ENCODE peak calls at places on chromosomes 13 and 19, in eight cellular contexts. One of them, this sample, is unnamed.

GRCh38 chr13:52695856-52696255 is 43.2 kb downstream of the SUGT1 start:
- DNase-seq in GM12878: peak; percentile 3
- DNase-seq in SK-N-SH: no peak
- DNase-seq in upper lobe of left lung: no peak
- DNase-seq in transverse colon: no peak
- DNase-seq in stomach: no peak
- DNase-seq in ovary: no peak
- DNase-seq in A549: no peak
- DNase-seq in this sample: no peak

GRCh38 chr13:52319876-52320275 is 86.1 kb downstream of the THSD1 start:
- DNase-seq in transverse colon: no peak
- DNase-seq in stomach: no peak
- DNase-seq in GM12878: no peak
- DNase-seq in SK-N-SH: no peak
- DNase-seq in ovary: no peak
- DNase-seq in A549: no peak
- DNase-seq in upper lobe of left lung: no peak
- DNase-seq in this sample: no peak

GRCh38 chr19:41740415-41741243 is 14.7 kb upstream of the CEACAM6 start:
- DNase-seq in SK-N-SH: no peak
- DNase-seq in GM12878: no peak
- DNase-seq in A549: no peak
- DNase-seq in upper lobe of left lung: no peak
- DNase-seq in ovary: no peak
- DNase-seq in stomach: no peak
- DNase-seq in transverse colon: no peak
- DNase-seq in this sample: no peak

GRCh38 chr19:47749326-47749725 is 4.0 kb downstream of the NOP53 start:
- DNase-seq in SK-N-SH: no peak
- DNase-seq in transverse colon: no peak
- DNase-seq in GM12878: peak; percentile 51
- DNase-seq in upper lobe of left lung: no peak
- DNase-seq in stomach: no peak
- DNase-seq in A549: no peak
- DNase-seq in ovary: no peak
- DNase-seq in this sample: no peak

GRCh38 chr13:96089749-96090239 is at the start of gene HS6ST3:
- DNase-seq in ovary: no peak
- DNase-seq in upper lobe of left lung: peak; percentile 79
- DNase-seq in GM12878: no peak
- DNase-seq in A549: peak; percentile 31
- DNase-seq in SK-N-SH: peak; percentile 79
- DNase-seq in stomach: peak; percentile 73
- DNase-seq in transverse colon: no peak
- DNase-seq in this sample: no peak

GRCh38 chr19:18280247-18281081 is 958 bp downstream of the JUND start:
- DNase-seq in stomach: peak; percentile 84
- DNase-seq in SK-N-SH: peak; percentile 85
- DNase-seq in ovary: peak; percentile 72
- DNase-seq in transverse colon: peak; percentile 87
- DNase-seq in upper lobe of left lung: peak; percentile 96
- DNase-seq in GM12878: no peak
- DNase-seq in A549: peak; percentile 48
- DNase-seq in this sample: peak; percentile 93

GRCh38 chr13:109154546-109154945 is 525.1 kb downstream of the MYO16 start:
- DNase-seq in stomach: no peak
- DNase-seq in SK-N-SH: no peak
- DNase-seq in A549: no peak
- DNase-seq in GM12878: no peak
- DNase-seq in transverse colon: no peak
- DNase-seq in ovary: no peak
- DNase-seq in upper lobe of left lung: no peak
- DNase-seq in this sample: no peak

GRCh38 chr19:6313398-6313969 is 19.9 kb downstream of the ACER1 start:
- DNase-seq in A549: no peak
- DNase-seq in ovary: no peak
- DNase-seq in transverse colon: no peak
- DNase-seq in stomach: no peak
- DNase-seq in GM12878: no peak
- DNase-seq in upper lobe of left lung: no peak
- DNase-seq in SK-N-SH: no peak
- DNase-seq in this sample: no peak

GRCh38 chr19:38587562-38587961 is 30.2 kb downstream of the MAP4K1 start:
- DNase-seq in GM12878: no peak
- DNase-seq in stomach: no peak
- DNase-seq in ovary: no peak
- DNase-seq in transverse colon: no peak
- DNase-seq in upper lobe of left lung: no peak
- DNase-seq in A549: no peak
- DNase-seq in SK-N-SH: peak; percentile 4
- DNase-seq in this sample: no peak

GRCh38 chr19:40601061-40601973 is at the start of gene LTBP4:
- DNase-seq in ovary: peak; percentile 88
- DNase-seq in A549: no peak
- DNase-seq in transverse colon: peak; percentile 70
- DNase-seq in SK-N-SH: peak; percentile 74
- DNase-seq in upper lobe of left lung: peak; percentile 94
- DNase-seq in stomach: no peak
- DNase-seq in GM12878: no peak
- DNase-seq in this sample: no peak

GRCh38 chr13:38520041-38520440 is 166.8 kb upstream of the FREM2 start:
- DNase-seq in GM12878: no peak
- DNase-seq in SK-N-SH: no peak
- DNase-seq in A549: no peak
- DNase-seq in stomach: no peak
- DNase-seq in upper lobe of left lung: no peak
- DNase-seq in transverse colon: no peak
- DNase-seq in ovary: no peak
- DNase-seq in this sample: no peak

GRCh38 chr13:106418556-106418955 is 116.9 kb downstream of the EFNB2 start:
- DNase-seq in A549: no peak
- DNase-seq in upper lobe of left lung: no peak
- DNase-seq in ovary: no peak
- DNase-seq in transverse colon: no peak
- DNase-seq in stomach: no peak
- DNase-seq in GM12878: no peak
- DNase-seq in SK-N-SH: peak; percentile 66
- DNase-seq in this sample: no peak

GRCh38 chr13:52428295-52428694 is 22.1 kb downstream of the VPS36 start:
- DNase-seq in transverse colon: no peak
- DNase-seq in ovary: no peak
- DNase-seq in A549: no peak
- DNase-seq in stomach: peak; percentile 31
- DNase-seq in SK-N-SH: peak; percentile 33
- DNase-seq in GM12878: no peak
- DNase-seq in upper lobe of left lung: no peak
- DNase-seq in this sample: no peak

GRCh38 chr13:44868397-44868796 is 120.9 kb downstream of the NUFIP1 start:
- DNase-seq in GM12878: peak; percentile 61
- DNase-seq in SK-N-SH: no peak
- DNase-seq in upper lobe of left lung: no peak
- DNase-seq in ovary: peak; percentile 1
- DNase-seq in transverse colon: no peak
- DNase-seq in A549: no peak
- DNase-seq in stomach: no peak
- DNase-seq in this sample: no peak

GRCh38 chr13:112165712-112166111 is 98.8 kb downstream of the SOX1 start:
- DNase-seq in GM12878: no peak
- DNase-seq in ovary: no peak
- DNase-seq in stomach: no peak
- DNase-seq in A549: no peak
- DNase-seq in SK-N-SH: no peak
- DNase-seq in transverse colon: no peak
- DNase-seq in upper lobe of left lung: peak; percentile 36
- DNase-seq in this sample: no peak

GRCh38 chr13:64793131-64793530 is 2437.0 kb downstream of the PCDH9 start:
- DNase-seq in GM12878: no peak
- DNase-seq in A549: no peak
- DNase-seq in transverse colon: no peak
- DNase-seq in stomach: no peak
- DNase-seq in ovary: no peak
- DNase-seq in SK-N-SH: no peak
- DNase-seq in upper lobe of left lung: no peak
- DNase-seq in this sample: no peak

GRCh38 chr13:23695196-23695595 is 125.0 kb downstream of the TNFRSF19 start:
- DNase-seq in GM12878: no peak
- DNase-seq in transverse colon: no peak
- DNase-seq in SK-N-SH: no peak
- DNase-seq in stomach: no peak
- DNase-seq in upper lobe of left lung: peak; percentile 72
- DNase-seq in A549: no peak
- DNase-seq in ovary: no peak
- DNase-seq in this sample: no peak

GRCh38 chr13:23697772-23698313 is 127.6 kb downstream of the TNFRSF19 start:
- DNase-seq in transverse colon: no peak
- DNase-seq in GM12878: no peak
- DNase-seq in upper lobe of left lung: no peak
- DNase-seq in stomach: no peak
- DNase-seq in SK-N-SH: no peak
- DNase-seq in A549: no peak
- DNase-seq in ovary: no peak
- DNase-seq in this sample: no peak

GRCh38 chr13:23692816-23693215 is 122.6 kb downstream of the TNFRSF19 start:
- DNase-seq in GM12878: no peak
- DNase-seq in A549: no peak
- DNase-seq in upper lobe of left lung: no peak
- DNase-seq in SK-N-SH: no peak
- DNase-seq in stomach: no peak
- DNase-seq in transverse colon: no peak
- DNase-seq in ovary: no peak
- DNase-seq in this sample: no peak

GRCh38 chr13:23696610-23697009 is 126.4 kb downstream of the TNFRSF19 start:
- DNase-seq in upper lobe of left lung: no peak
- DNase-seq in SK-N-SH: no peak
- DNase-seq in transverse colon: no peak
- DNase-seq in ovary: no peak
- DNase-seq in GM12878: no peak
- DNase-seq in stomach: no peak
- DNase-seq in A549: no peak
- DNase-seq in this sample: no peak

DNA sequence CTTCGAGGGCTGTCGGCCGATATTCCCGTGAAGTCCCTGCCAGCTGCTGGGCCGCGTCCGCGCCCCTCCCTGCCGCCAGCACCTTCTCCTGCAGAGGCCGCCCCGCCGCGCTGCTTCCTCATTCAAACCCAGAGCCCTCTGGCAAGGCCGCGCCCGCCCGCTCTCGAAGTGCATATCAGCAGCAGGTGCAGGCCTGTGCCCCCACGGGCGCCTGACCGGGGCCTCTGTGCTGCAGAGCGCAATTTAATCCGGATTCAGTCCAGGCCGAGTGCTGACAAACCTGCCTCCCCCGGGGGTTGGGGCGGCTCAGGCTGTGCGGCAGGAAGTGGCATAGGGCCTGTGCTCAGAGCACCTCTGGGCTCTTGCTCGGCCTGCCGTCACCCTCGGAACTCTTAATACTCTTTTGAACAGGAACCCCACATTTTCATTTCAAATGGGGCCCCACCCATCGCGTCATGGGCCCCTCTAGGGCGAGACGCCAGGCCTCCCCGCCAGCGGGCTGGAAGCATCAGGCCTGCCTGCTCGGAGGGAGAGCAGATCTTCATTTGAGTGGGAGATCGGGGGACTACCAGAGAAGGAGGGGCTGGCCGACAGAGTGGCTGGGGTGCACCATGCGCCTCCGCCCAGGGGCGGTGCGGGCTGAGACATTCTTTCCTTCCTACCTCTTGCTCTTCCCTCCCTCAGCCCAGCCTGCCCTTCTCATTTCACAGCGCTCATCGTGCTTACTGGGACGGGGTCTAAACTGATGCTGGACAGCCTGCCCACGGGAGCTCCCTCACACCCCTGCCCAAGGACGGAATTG is 125.7 kb downstream of the TNFRSF19 start:
- DNase-seq in transverse colon: no peak
- DNase-seq in A549: no peak
- DNase-seq in GM12878: no peak
- DNase-seq in upper lobe of left lung: peak; percentile 90
- DNase-seq in ovary: no peak
- DNase-seq in stomach: no peak
- DNase-seq in SK-N-SH: no peak
- DNase-seq in this sample: no peak
- TF ChIP-seq EP300 in transverse colon: no peak
- TF ChIP-seq EP300 in A549: no peak
- TF ChIP-seq EP300 in GM12878: no peak
- TF ChIP-seq EP300 in upper lobe of left lung: no peak
- TF ChIP-seq EP300 in ovary: no peak
- TF ChIP-seq EP300 in stomach: no peak
- TF ChIP-seq EP300 in SK-N-SH: no peak
- TF ChIP-seq EP300 in this sample: no peak

DNA sequence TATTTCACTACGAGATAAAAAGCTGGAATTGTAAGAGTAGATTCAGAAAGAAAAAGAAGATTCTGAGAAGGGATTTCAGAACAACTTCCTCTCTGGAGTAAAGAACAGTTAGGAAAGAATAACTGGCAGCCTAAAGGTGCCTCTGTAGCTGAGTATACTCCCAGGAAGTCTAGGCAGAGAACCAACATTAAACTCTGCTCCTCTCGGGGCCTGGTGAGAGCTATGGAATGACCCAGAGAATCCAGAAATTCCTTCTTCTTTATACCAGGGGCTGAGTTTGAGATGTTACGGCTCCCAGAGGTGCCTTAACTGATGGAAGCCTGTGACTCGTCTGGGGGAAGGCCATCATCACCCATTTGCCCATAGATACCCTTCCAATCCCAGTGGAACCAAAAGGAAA is 39.1 kb downstream of the FAM216B start:
- DNase-seq in SK-N-SH: no peak
- DNase-seq in transverse colon: no peak
- DNase-seq in GM12878: no peak
- DNase-seq in stomach: no peak
- DNase-seq in upper lobe of left lung: no peak
- DNase-seq in ovary: no peak
- DNase-seq in A549: no peak
- DNase-seq in this sample: no peak
- H3K4me1 ChIP-seq in SK-N-SH: peaks cover 11% of the 10 kb centered on the region
- H3K4me1 ChIP-seq in transverse colon: no peaks in the 10 kb centered on the region
- H3K4me1 ChIP-seq in GM12878: no peaks in the 10 kb centered on the region
- H3K4me1 ChIP-seq in stomach: no peaks in the 10 kb centered on the region
- H3K4me1 ChIP-seq in upper lobe of left lung: no peaks in the 10 kb centered on the region
- H3K4me1 ChIP-seq in ovary: no peaks in the 10 kb centered on the region
- H3K4me1 ChIP-seq in A549: no peaks in the 10 kb centered on the region
- H3K4me1 ChIP-seq in this sample: no peaks in the 10 kb centered on the region

GRCh38 chr19:16380943-16381755 is 56.5 kb downstream of the KLF2 start:
- DNase-seq in SK-N-SH: no peak
- DNase-seq in GM12878: no peak
- DNase-seq in ovary: peak; percentile 18
- DNase-seq in upper lobe of left lung: no peak
- DNase-seq in A549: no peak
- DNase-seq in stomach: no peak
- DNase-seq in transverse colon: no peak
- DNase-seq in this sample: no peak
- TF ChIP-seq EP300 in SK-N-SH: no peak
- TF ChIP-seq EP300 in GM12878: no peak
- TF ChIP-seq EP300 in ovary: no peak
- TF ChIP-seq EP300 in upper lobe of left lung: no peak
- TF ChIP-seq EP300 in A549: no peak
- TF ChIP-seq EP300 in stomach: no peak
- TF ChIP-seq EP300 in transverse colon: no peak
- TF ChIP-seq EP300 in this sample: no peak

DNA sequence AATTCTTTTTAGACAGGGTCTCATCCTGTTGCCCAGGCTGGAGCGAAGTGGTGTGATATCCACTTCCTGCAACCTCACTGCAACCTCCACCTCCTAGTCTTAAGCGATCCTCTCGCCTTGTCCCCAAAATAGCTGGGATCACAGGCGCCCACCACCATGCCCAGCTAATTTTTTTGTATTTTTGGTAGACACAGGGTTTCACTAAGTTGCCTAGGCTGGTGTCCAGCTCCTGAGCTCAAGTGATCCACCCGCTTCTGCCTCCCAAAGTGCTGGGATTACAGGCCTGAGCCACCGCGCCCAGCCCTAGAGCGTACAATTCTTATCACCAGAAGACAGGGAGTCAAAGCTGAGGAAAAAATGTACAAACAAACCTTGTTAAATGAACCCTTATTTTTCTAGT is 4.5 kb upstream of the ELOF1 start:
- DNase-seq in ovary: no peak
- DNase-seq in stomach: no peak
- DNase-seq in upper lobe of left lung: no peak
- DNase-seq in SK-N-SH: no peak
- DNase-seq in transverse colon: no peak
- DNase-seq in A549: no peak
- DNase-seq in GM12878: no peak
- DNase-seq in this sample: no peak
- H3K4me1 ChIP-seq in ovary: peaks cover 3% of the 10 kb centered on the region
- H3K4me1 ChIP-seq in stomach: peaks cover 32% of the 10 kb centered on the region
- H3K4me1 ChIP-seq in upper lobe of left lung: peaks cover 9% of the 10 kb centered on the region
- H3K4me1 ChIP-seq in SK-N-SH: no peaks in the 10 kb centered on the region
- H3K4me1 ChIP-seq in transverse colon: peaks cover 11% of the 10 kb centered on the region
- H3K4me1 ChIP-seq in A549: peaks cover 3% of the 10 kb centered on the region
- H3K4me1 ChIP-seq in GM12878: peaks cover 15% of the 10 kb centered on the region
- H3K4me1 ChIP-seq in this sample: peaks cover 13% of the 10 kb centered on the region

This sample was measured in suprapubic skin.